ENCODE peak calls at places on chromosome 9, in nine cellular contexts. One of them, this sample, is unnamed.

GRCh38 chr9:131593936-131594665 is 48.8 kb downstream of the PRRT1B start:
- DNase-seq in colonic mucosa: no peak
- DNase-seq in fibroblast of mammary gland: no peak
- DNase-seq in lower lobe of right lung: no peak
- DNase-seq in cardiac muscle cell: no peak
- DNase-seq in GM12865: no peak
- DNase-seq in PC-3: no peak
- DNase-seq in fibroblast of the aortic adventitia: no peak
- DNase-seq in left ventricle myocardium inferior: no peak
- DNase-seq in this sample: no peak

GRCh38 chr9:121261107-121261460 is 6.9 kb upstream of the GSN start:
- DNase-seq in fibroblast of mammary gland: peak
- DNase-seq in colonic mucosa: no peak
- DNase-seq in left ventricle myocardium inferior: no peak
- DNase-seq in cardiac muscle cell: peak
- DNase-seq in PC-3: no peak
- DNase-seq in lower lobe of right lung: no peak
- DNase-seq in GM12865: no peak
- DNase-seq in fibroblast of the aortic adventitia: peak
- DNase-seq in this sample: peak

GRCh38 chr9:105693435-105694275 is 686 bp upstream of the TMEM38B start:
- DNase-seq in cardiac muscle cell: no peak
- DNase-seq in fibroblast of mammary gland: no peak
- DNase-seq in lower lobe of right lung: no peak
- DNase-seq in fibroblast of the aortic adventitia: no peak
- DNase-seq in colonic mucosa: no peak
- DNase-seq in PC-3: peak
- DNase-seq in left ventricle myocardium inferior: no peak
- DNase-seq in GM12865: peak
- DNase-seq in this sample: no peak

GRCh38 chr9:125971050-125971449 is 223.9 kb downstream of the PBX3 start:
- DNase-seq in fibroblast of mammary gland: no peak
- DNase-seq in colonic mucosa: no peak
- DNase-seq in PC-3: no peak
- DNase-seq in lower lobe of right lung: no peak
- DNase-seq in GM12865: no peak
- DNase-seq in fibroblast of the aortic adventitia: no peak
- DNase-seq in left ventricle myocardium inferior: no peak
- DNase-seq in cardiac muscle cell: no peak
- DNase-seq in this sample: no peak

GRCh38 chr9:75574569-75574968 is 315.9 kb upstream of the PCSK5 start:
- DNase-seq in lower lobe of right lung: no peak
- DNase-seq in fibroblast of mammary gland: no peak
- DNase-seq in cardiac muscle cell: no peak
- DNase-seq in fibroblast of the aortic adventitia: no peak
- DNase-seq in colonic mucosa: no peak
- DNase-seq in GM12865: no peak
- DNase-seq in left ventricle myocardium inferior: no peak
- DNase-seq in PC-3: no peak
- DNase-seq in this sample: no peak

GRCh38 chr9:126975327-126976059 is 60.9 kb downstream of the RALGPS1 start:
- DNase-seq in fibroblast of mammary gland: no peak
- DNase-seq in lower lobe of right lung: no peak
- DNase-seq in cardiac muscle cell: no peak
- DNase-seq in GM12865: no peak
- DNase-seq in left ventricle myocardium inferior: no peak
- DNase-seq in PC-3: no peak
- DNase-seq in colonic mucosa: no peak
- DNase-seq in fibroblast of the aortic adventitia: no peak
- DNase-seq in this sample: no peak

GRCh38 chr9:93658184-93658925 is 82.0 kb downstream of the PHF2 start:
- DNase-seq in fibroblast of mammary gland: no peak
- DNase-seq in cardiac muscle cell: no peak
- DNase-seq in GM12865: no peak
- DNase-seq in left ventricle myocardium inferior: peak
- DNase-seq in colonic mucosa: no peak
- DNase-seq in PC-3: no peak
- DNase-seq in fibroblast of the aortic adventitia: no peak
- DNase-seq in lower lobe of right lung: peak
- DNase-seq in this sample: no peak

GRCh38 chr9:13481274-13481673 is 201.8 kb upstream of the MPDZ start:
- DNase-seq in left ventricle myocardium inferior: no peak
- DNase-seq in colonic mucosa: no peak
- DNase-seq in fibroblast of mammary gland: peak
- DNase-seq in cardiac muscle cell: no peak
- DNase-seq in lower lobe of right lung: no peak
- DNase-seq in PC-3: no peak
- DNase-seq in GM12865: no peak
- DNase-seq in fibroblast of the aortic adventitia: peak
- DNase-seq in this sample: no peak

GRCh38 chr9:115292584-115293271 is 174.8 kb upstream of the TNC start:
- DNase-seq in PC-3: no peak
- DNase-seq in GM12865: no peak
- DNase-seq in fibroblast of the aortic adventitia: no peak
- DNase-seq in cardiac muscle cell: no peak
- DNase-seq in fibroblast of mammary gland: peak
- DNase-seq in lower lobe of right lung: no peak
- DNase-seq in left ventricle myocardium inferior: no peak
- DNase-seq in colonic mucosa: no peak
- DNase-seq in this sample: no peak

GRCh38 chr9:134854541-134854981 is 26.0 kb upstream of the FCN2 start:
- DNase-seq in colonic mucosa: no peak
- DNase-seq in cardiac muscle cell: no peak
- DNase-seq in fibroblast of the aortic adventitia: no peak
- DNase-seq in GM12865: no peak
- DNase-seq in left ventricle myocardium inferior: no peak
- DNase-seq in fibroblast of mammary gland: no peak
- DNase-seq in PC-3: no peak
- DNase-seq in lower lobe of right lung: peak
- DNase-seq in this sample: no peak

GRCh38 chr9:108885643-108886348 is 23.7 kb downstream of the ACTL7A start:
- DNase-seq in left ventricle myocardium inferior: no peak
- DNase-seq in PC-3: peak
- DNase-seq in GM12865: peak
- DNase-seq in lower lobe of right lung: no peak
- DNase-seq in colonic mucosa: peak
- DNase-seq in cardiac muscle cell: peak
- DNase-seq in fibroblast of the aortic adventitia: peak
- DNase-seq in fibroblast of mammary gland: peak
- DNase-seq in this sample: peak

GRCh38 chr9:108894225-108894997 is 32.3 kb downstream of the ACTL7A start:
- DNase-seq in colonic mucosa: no peak
- DNase-seq in PC-3: no peak
- DNase-seq in fibroblast of the aortic adventitia: no peak
- DNase-seq in left ventricle myocardium inferior: no peak
- DNase-seq in cardiac muscle cell: no peak
- DNase-seq in GM12865: no peak
- DNase-seq in fibroblast of mammary gland: no peak
- DNase-seq in lower lobe of right lung: no peak
- DNase-seq in this sample: no peak

GRCh38 chr9:108884701-108885100 is 22.6 kb downstream of the ACTL7A start:
- DNase-seq in GM12865: no peak
- DNase-seq in fibroblast of the aortic adventitia: no peak
- DNase-seq in colonic mucosa: no peak
- DNase-seq in lower lobe of right lung: no peak
- DNase-seq in PC-3: no peak
- DNase-seq in left ventricle myocardium inferior: no peak
- DNase-seq in cardiac muscle cell: no peak
- DNase-seq in fibroblast of mammary gland: no peak
- DNase-seq in this sample: no peak

DNA sequence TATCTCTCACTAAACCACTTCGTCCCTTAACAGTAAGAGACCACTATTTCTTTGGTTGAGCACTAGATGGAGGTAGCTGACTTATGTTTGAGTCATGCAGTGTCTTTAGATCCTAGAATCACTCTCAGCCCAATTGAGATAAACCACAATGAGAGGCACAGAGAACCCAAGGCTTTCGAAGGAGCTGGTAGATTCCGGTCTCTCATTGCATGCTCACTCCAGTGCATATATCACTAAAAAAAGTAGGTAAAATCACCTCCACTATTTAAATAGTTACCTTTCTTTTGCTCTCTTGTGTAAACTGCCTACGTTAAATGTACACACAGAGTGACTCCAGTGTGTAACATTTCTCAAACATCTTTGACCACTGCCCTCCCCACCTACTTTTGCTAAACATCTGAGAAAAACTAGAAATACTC is 27.6 kb downstream of the ACTL7A start:
- DNase-seq in cardiac muscle cell: peak
- DNase-seq in GM12865: no peak
- DNase-seq in PC-3: no peak
- DNase-seq in fibroblast of the aortic adventitia: peak
- DNase-seq in lower lobe of right lung: no peak
- DNase-seq in fibroblast of mammary gland: peak
- DNase-seq in colonic mucosa: no peak
- DNase-seq in left ventricle myocardium inferior: no peak
- DNase-seq in this sample: peak
- TF ChIP-seq CTCF in cardiac muscle cell: peak
- TF ChIP-seq CTCF in GM12865: no peak
- TF ChIP-seq CTCF in PC-3: peak
- TF ChIP-seq CTCF in fibroblast of the aortic adventitia: peak
- TF ChIP-seq CTCF in lower lobe of right lung: no peak
- TF ChIP-seq CTCF in fibroblast of mammary gland: peak
- TF ChIP-seq CTCF in colonic mucosa: no peak
- TF ChIP-seq CTCF in left ventricle myocardium inferior: peak
- TF ChIP-seq CTCF in this sample: peak

GRCh38 chr9:136644343-136644592 is 18.4 kb upstream of the EGFL7 start:
- DNase-seq in colonic mucosa: peak
- DNase-seq in fibroblast of the aortic adventitia: peak
- DNase-seq in fibroblast of mammary gland: peak
- DNase-seq in lower lobe of right lung: peak
- DNase-seq in GM12865: no peak
- DNase-seq in cardiac muscle cell: peak
- DNase-seq in PC-3: no peak
- DNase-seq in left ventricle myocardium inferior: peak
- DNase-seq in this sample: peak
- H3K4me3 ChIP-seq in colonic mucosa: peak
- H3K4me3 ChIP-seq in fibroblast of the aortic adventitia: no peak
- H3K4me3 ChIP-seq in fibroblast of mammary gland: no peak
- H3K4me3 ChIP-seq in lower lobe of right lung: peak
- H3K4me3 ChIP-seq in GM12865: no peak
- H3K4me3 ChIP-seq in cardiac muscle cell: no peak
- H3K4me3 ChIP-seq in PC-3: peak
- H3K4me3 ChIP-seq in left ventricle myocardium inferior: peak
- H3K4me3 ChIP-seq in this sample: no peak

GRCh38 chr9:34554211-34555001 is 31.6 kb upstream of the ENHO start:
- DNase-seq in colonic mucosa: no peak
- DNase-seq in fibroblast of mammary gland: no peak
- DNase-seq in cardiac muscle cell: no peak
- DNase-seq in left ventricle myocardium inferior: no peak
- DNase-seq in fibroblast of the aortic adventitia: no peak
- DNase-seq in PC-3: no peak
- DNase-seq in lower lobe of right lung: no peak
- DNase-seq in GM12865: no peak
- DNase-seq in this sample: no peak
- TF ChIP-seq CTCF in colonic mucosa: no peak
- TF ChIP-seq CTCF in fibroblast of mammary gland: no peak
- TF ChIP-seq CTCF in cardiac muscle cell: no peak
- TF ChIP-seq CTCF in left ventricle myocardium inferior: no peak
- TF ChIP-seq CTCF in fibroblast of the aortic adventitia: no peak
- TF ChIP-seq CTCF in PC-3: no peak
- TF ChIP-seq CTCF in lower lobe of right lung: no peak
- TF ChIP-seq CTCF in GM12865: no peak
- TF ChIP-seq CTCF in this sample: no peak

GRCh38 chr9:92146610-92147009 is 31.4 kb upstream of the SPTLC1 start:
- DNase-seq in cardiac muscle cell: peak
- DNase-seq in colonic mucosa: no peak
- DNase-seq in GM12865: no peak
- DNase-seq in fibroblast of the aortic adventitia: peak
- DNase-seq in lower lobe of right lung: no peak
- DNase-seq in fibroblast of mammary gland: peak
- DNase-seq in PC-3: no peak
- DNase-seq in left ventricle myocardium inferior: no peak
- DNase-seq in this sample: peak
- H3K4me3 ChIP-seq in cardiac muscle cell: no peak
- H3K4me3 ChIP-seq in colonic mucosa: no peak
- H3K4me3 ChIP-seq in GM12865: no peak
- H3K4me3 ChIP-seq in fibroblast of the aortic adventitia: no peak
- H3K4me3 ChIP-seq in lower lobe of right lung: peak
- H3K4me3 ChIP-seq in fibroblast of mammary gland: no peak
- H3K4me3 ChIP-seq in PC-3: peak
- H3K4me3 ChIP-seq in left ventricle myocardium inferior: no peak
- H3K4me3 ChIP-seq in this sample: no peak

GRCh38 chr9:101458955-101459631 is 23.5 kb upstream of the ALDOB start:
- DNase-seq in left ventricle myocardium inferior: no peak
- DNase-seq in PC-3: peak
- DNase-seq in cardiac muscle cell: peak
- DNase-seq in fibroblast of the aortic adventitia: peak
- DNase-seq in GM12865: peak
- DNase-seq in colonic mucosa: peak
- DNase-seq in fibroblast of mammary gland: peak
- DNase-seq in lower lobe of right lung: no peak
- DNase-seq in this sample: peak
- TF ChIP-seq CTCF in left ventricle myocardium inferior: peak
- TF ChIP-seq CTCF in PC-3: peak
- TF ChIP-seq CTCF in cardiac muscle cell: peak
- TF ChIP-seq CTCF in fibroblast of the aortic adventitia: peak
- TF ChIP-seq CTCF in GM12865: peak
- TF ChIP-seq CTCF in colonic mucosa: peak
- TF ChIP-seq CTCF in fibroblast of mammary gland: peak
- TF ChIP-seq CTCF in lower lobe of right lung: peak
- TF ChIP-seq CTCF in this sample: peak

GRCh38 chr9:95756101-95756500 is 119.4 kb upstream of the ERCC6L2 start:
- DNase-seq in lower lobe of right lung: no peak
- DNase-seq in fibroblast of the aortic adventitia: no peak
- DNase-seq in GM12865: no peak
- DNase-seq in colonic mucosa: no peak
- DNase-seq in left ventricle myocardium inferior: no peak
- DNase-seq in PC-3: no peak
- DNase-seq in cardiac muscle cell: no peak
- DNase-seq in fibroblast of mammary gland: no peak
- DNase-seq in this sample: no peak
- H3K4me3 ChIP-seq in lower lobe of right lung: no peak
- H3K4me3 ChIP-seq in fibroblast of the aortic adventitia: no peak
- H3K4me3 ChIP-seq in GM12865: no peak
- H3K4me3 ChIP-seq in colonic mucosa: no peak
- H3K4me3 ChIP-seq in left ventricle myocardium inferior: no peak
- H3K4me3 ChIP-seq in PC-3: no peak
- H3K4me3 ChIP-seq in cardiac muscle cell: no peak
- H3K4me3 ChIP-seq in fibroblast of mammary gland: no peak
- H3K4me3 ChIP-seq in this sample: no peak